ENCODE peak calls at places on chromosome 9, in five cellular contexts. H is neural progenitor cell, Z is heart right ventricle, E is RWPE2, V is left lung. W is an unnamed sample.

GRCh38 chr9:116141864-116142561 is 11.6 kb upstream of the PAPPA start:
- DNase-seq in E (no peak), V (peak; percentile 54), H (no peak), Z (no peak), W (peak; percentile 77)

GRCh38 chr9:27771803-27772545 is 198.7 kb upstream of the C9orf72 start:
- DNase-seq in V (no peak), H (peak; percentile 37), E (no peak), Z (no peak), W (no peak)

GRCh38 chr9:117153021-117153420 is 261.8 kb downstream of the ASTN2 start:
- DNase-seq in V (no peak), Z (no peak), E (no peak), H (no peak), W (no peak)

GRCh38 chr9:121281614-121282291 is 13.8 kb downstream of the GSN start:
- DNase-seq in H (no peak), Z (peak; percentile 90), V (peak; percentile 89), E (peak; percentile 95), W (peak; percentile 73)

GRCh38 chr9:99660191-99660636 is 161.5 kb upstream of the NR4A3 start:
- DNase-seq in Z (no peak), H (no peak), V (peak; percentile 38), E (no peak), W (no peak)

GRCh38 chr9:99489043-99489378 is 266.9 kb downstream of the SEC61B start:
- DNase-seq in V (no peak), H (no peak), Z (no peak), E (no peak), W (peak; percentile 57)

GRCh38 chr9:25678846-25679360 is 659 bp upstream of the TUSC1 start:
- DNase-seq in Z (no peak), H (no peak), E (no peak), V (no peak), W (no peak)

GRCh38 chr9:126166866-126167265 is 159.8 kb upstream of the MVB12B start:
- DNase-seq in V (no peak), H (no peak), E (no peak), Z (no peak), W (no peak)

GRCh38 chr9:114117996-114118830 is 19.1 kb upstream of the KIF12 start:
- DNase-seq in E (no peak), H (no peak), V (peak; percentile 53), Z (no peak), W (no peak)

GRCh38 chr9:86655147-86655546 is 292.2 kb downstream of the GAS1 start:
- DNase-seq in Z (no peak), H (no peak), V (no peak), E (no peak), W (peak; percentile 52)

GRCh38 chr9:117491491-117491890 is 76.6 kb upstream of the ASTN2 start:
- DNase-seq in E (no peak), H (no peak), Z (no peak), V (no peak), W (no peak)

GRCh38 chr9:127133739-127134167 is 11.3 kb upstream of the ANGPTL2 start:
- DNase-seq in H (peak; percentile 53), E (no peak), Z (peak; percentile 56), V (no peak), W (peak; percentile 56)

GRCh38 chr9:133098871-133099270 is 22.2 kb downstream of the RALGDS start:
- DNase-seq in E (peak; percentile 34), H (no peak), Z (no peak), V (peak; percentile 27), W (no peak)

GRCh38 chr9:114372971-114373591 is 14.7 kb downstream of the AKNA start:
- DNase-seq in H (no peak), V (peak; percentile 87), Z (peak; percentile 57), E (no peak), W (no peak)

GRCh38 chr9:75903785-75904360 is 13.4 kb downstream of the PCSK5 start:
- DNase-seq in Z (no peak), V (no peak), E (no peak), H (no peak), W (peak; percentile 75)

GRCh38 chr9:116175616-116176015 is 22.0 kb downstream of the PAPPA start:
- DNase-seq in V (no peak), Z (no peak), H (no peak), E (no peak), W (no peak)

GRCh38 chr9:134474058-134474370 is 147.8 kb downstream of the RXRA start:
- DNase-seq in H (no peak), V (no peak), E (no peak), Z (no peak), W (peak; percentile 65)

GRCh38 chr9:106861585-106862114 is 1.3 kb upstream of the ZNF462 start:
- DNase-seq in H (no peak), V (no peak), E (no peak), Z (no peak), W (peak; percentile 24)

GRCh38 chr9:120593955-120594277 is 13.9 kb upstream of the CDK5RAP2 start:
- DNase-seq in E (no peak), V (no peak), Z (no peak), H (no peak), W (no peak)

GRCh38 chr9:109319631-109320233 is 1.1 kb downstream of the EPB41L4B start:
- DNase-seq in E (no peak), Z (peak; percentile 23), H (peak; percentile 49), V (no peak), W (no peak)

GRCh38 chr9:10331157-10331556 is 281.6 kb downstream of the PTPRD start:
- DNase-seq in E (no peak), Z (no peak), H (no peak), V (no peak), W (no peak)

GRCh38 chr9:90987566-90987965 is 185.9 kb downstream of the SYK start:
- DNase-seq in Z (no peak), V (no peak), H (no peak), E (no peak), W (no peak)

GRCh38 chr9:90981726-90982125 is 180.1 kb downstream of the SYK start:
- DNase-seq in V (no peak), E (no peak), H (no peak), Z (no peak), W (no peak)

GRCh38 chr9:90979614-90980013 is 178.0 kb downstream of the SYK start:
- DNase-seq in E (no peak), V (no peak), Z (no peak), H (no peak), W (no peak)

GRCh38 chr9:90985631-90986030 is 184.0 kb downstream of the SYK start:
- DNase-seq in Z (no peak), V (no peak), H (no peak), E (no peak), W (no peak)

DNA sequence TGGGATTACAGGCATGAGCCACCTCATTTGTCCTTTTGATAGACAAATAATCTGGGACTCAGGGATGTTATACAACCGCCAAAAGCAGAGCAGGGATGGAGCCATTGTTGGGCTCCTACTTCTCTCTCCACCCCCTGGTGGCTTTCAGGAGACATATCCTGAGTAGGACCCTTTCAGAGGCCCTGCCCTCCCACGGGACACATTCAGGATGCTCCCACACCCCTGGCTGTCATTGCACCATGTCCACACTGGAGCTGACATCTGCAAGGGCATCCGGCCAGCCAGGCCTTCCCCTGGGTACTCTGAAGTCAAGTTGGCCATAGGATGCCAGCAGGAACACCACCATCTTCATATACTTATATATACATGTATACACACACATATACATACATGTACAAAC is 181.8 kb downstream of the SYK start:
- DNase-seq in E (no peak), H (no peak), Z (no peak), V (no peak), W (no peak)
- TF ChIP-seq CTCF in E (no peak), H (no peak), Z (no peak), V (no peak), W (no peak)

GRCh38 chr9:14240491-14240890 is 73.5 kb downstream of the NFIB start:
- DNase-seq in Z (no peak), E (no peak), H (no peak), V (no peak), W (peak; percentile 65)
- H3K4me3 ChIP-seq in Z (no peak overlapping the region), E (no peak overlapping the region), H (no peak overlapping the region), V (no peak overlapping the region), W (no peak overlapping the region)

GRCh38 chr9:32351845-32352244 is 32.6 kb upstream of the ACO1 start:
- DNase-seq in E (no peak), Z (no peak), V (no peak), H (peak; percentile 66), W (no peak)
- TF ChIP-seq CTCF in E (no peak), Z (no peak), V (no peak), H (peak; percentile 51), W (peak; percentile 29)

GRCh38 chr9:136324501-136325300 is 2.6 kb upstream of the GPSM1 start:
- DNase-seq in Z (peak; percentile 70), E (no peak), H (peak; percentile 61), V (peak; percentile 73), W (no peak)
- H3K4me3 ChIP-seq in Z (no peak overlapping the region), E (no peak overlapping the region), H (no peak overlapping the region), V (no peak overlapping the region), W (no peak overlapping the region)

GRCh38 chr9:128689820-128690683 is 1.0 kb downstream of the SET start:
- DNase-seq in E (no peak), V (no peak), Z (peak; percentile 36), H (peak; percentile 79), W (peak; percentile 39)
- TF ChIP-seq CTCF in E (no peak), V (no peak), Z (no peak), H (no peak), W (no peak)

GRCh38 chr9:91896096-91896495 is 53.9 kb downstream of the ROR2 start:
- DNase-seq in V (no peak), Z (no peak), H (no peak), E (no peak), W (no peak)
- H3K4me3 ChIP-seq in V (no peak overlapping the region), Z (no peak overlapping the region), H (no peak overlapping the region), E (no peak overlapping the region), W (no peak overlapping the region)